ENCODE peak calls at places on chromosomes 6 and 20, in six cellular contexts. Y is K562, I is WTC11, W is HepG2, A is HCT116, U is H1. N is an unnamed sample.
A peak's percentile ranks its signal among the peaks of the same experiment; 100 is the strongest.

GRCh38 chr20:53940883-53941546 is 129.4 kb downstream of the BCAS1 start:
- DNase-seq in A (no peak), I (no peak), W (no peak), U (peak; percentile 28), Y (no peak), N (no peak)

GRCh38 chr6:142207265-142207877 is 60.3 kb downstream of the VTA1 start:
- DNase-seq in A (peak; percentile 26), Y (peak; percentile 50), W (peak; percentile 67), U (peak; percentile 63), I (peak; percentile 59), N (peak; percentile 72)

GRCh38 chr6:16413399-16413798 is 175.0 kb downstream of the GMPR start:
- DNase-seq in I (no peak), U (no peak), A (no peak), Y (no peak), W (no peak), N (no peak)

GRCh38 chr6:155103816-155104366 is 108.8 kb downstream of the TIAM2 start:
- DNase-seq in U (no peak), I (no peak), Y (no peak), A (no peak), W (no peak), N (no peak)

GRCh38 chr6:108002365-108003221 is 44.6 kb upstream of the SEC63 start:
- DNase-seq in A (no peak), U (no peak), Y (no peak), I (no peak), W (peak; percentile 98), N (peak; percentile 19)

GRCh38 chr6:127515234-127515793 is 3.8 kb downstream of the MTCL3 start:
- DNase-seq in U (peak; percentile 81), A (no peak), Y (no peak), I (peak; percentile 73), W (no peak), N (peak; percentile 66)

GRCh38 chr6:38554700-38555413 is 84.9 kb downstream of the BTBD9 start:
- DNase-seq in W (no peak), U (no peak), Y (no peak), A (no peak), I (no peak), N (no peak)

GRCh38 chr20:5714261-5715041 is 35.8 kb upstream of the SHLD1 start:
- DNase-seq in Y (peak; percentile 19), A (no peak), U (no peak), W (peak; percentile 100), I (no peak), N (no peak)

GRCh38 chr6:16481680-16482079 is 243.3 kb downstream of the GMPR start:
- DNase-seq in U (no peak), W (no peak), I (no peak), Y (no peak), A (no peak), N (no peak)

DNA sequence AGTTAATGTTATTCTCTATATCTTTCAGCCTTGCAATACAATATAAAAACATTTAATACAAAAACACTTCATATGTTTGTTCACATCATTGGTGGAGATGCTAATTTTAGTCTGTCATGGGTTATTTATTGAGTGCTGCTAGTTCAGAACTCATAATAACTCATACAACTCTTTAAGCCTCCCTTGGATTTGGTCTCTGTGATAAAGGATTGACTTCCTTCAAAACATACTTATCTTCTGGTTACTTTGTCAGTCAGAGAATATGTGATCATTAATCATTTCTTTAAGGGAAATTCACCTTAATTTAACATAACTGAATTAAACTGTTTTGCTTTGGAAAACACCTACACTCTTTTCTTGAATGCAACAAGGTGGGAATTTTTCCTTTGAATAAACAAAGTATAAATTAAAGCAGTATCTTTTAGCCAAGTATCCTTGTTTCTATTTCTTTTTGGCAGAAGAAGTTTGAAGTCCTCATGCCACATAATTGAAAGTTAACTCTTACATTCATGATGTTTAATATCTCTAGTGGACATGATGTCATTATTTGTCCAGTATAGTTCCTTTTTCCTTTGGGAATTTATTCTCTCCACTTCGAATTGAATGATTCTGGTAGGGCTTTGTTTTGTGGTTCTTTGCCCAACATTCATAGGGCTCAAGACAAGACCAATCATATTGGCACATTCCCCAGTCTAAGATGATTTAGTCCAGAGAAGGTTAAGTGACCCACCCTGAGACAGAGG is 133.2 kb upstream of the CENPW start:
- DNase-seq in Y (no peak), A (no peak), U (no peak), W (no peak), I (no peak), N (no peak)
- TF ChIP-seq SP1 in Y (no peak), A (no peak), U (no peak), W (no peak), I (no peak), N (no peak)

DNA sequence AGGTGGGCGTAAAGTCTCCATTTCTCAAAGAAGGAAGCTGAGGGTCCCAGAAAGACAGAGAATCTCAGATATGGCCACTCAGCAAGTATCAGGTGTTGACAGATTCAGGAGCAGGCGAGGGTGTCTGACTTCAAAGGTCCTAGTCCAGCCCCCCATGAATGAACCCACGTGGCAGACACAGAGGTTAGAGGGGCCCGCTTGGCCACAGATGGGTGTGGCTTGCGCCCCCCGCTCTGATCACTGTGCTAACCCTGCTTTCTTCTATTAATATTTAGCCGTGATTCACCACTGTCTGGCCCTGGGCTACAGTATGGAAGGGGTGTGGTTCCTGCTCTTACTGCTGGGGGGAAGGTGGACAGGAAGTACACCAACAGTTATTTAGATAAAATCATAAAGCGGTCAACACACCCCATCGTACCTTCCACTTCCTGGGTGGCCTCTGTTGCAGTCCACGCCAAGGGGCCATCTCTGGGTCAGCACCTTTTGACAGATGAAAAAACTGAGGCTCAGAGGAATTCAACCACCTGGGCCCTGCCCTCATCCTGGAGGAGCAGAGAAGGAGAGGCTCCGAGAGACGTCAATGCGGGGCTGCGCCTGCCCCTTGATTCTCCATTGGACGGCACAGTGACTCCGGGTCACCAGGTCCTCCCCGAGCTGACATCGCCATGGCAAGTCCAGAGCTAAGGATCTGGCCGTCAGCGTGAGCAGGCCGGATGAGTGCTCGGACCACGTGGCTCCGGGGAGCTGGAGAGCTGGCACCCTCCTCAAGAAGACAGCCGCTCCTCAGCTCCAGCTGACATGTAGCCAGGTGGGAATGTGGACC is 206.3 kb downstream of the PREX1 start:
- DNase-seq in I (no peak), A (no peak), Y (peak; percentile 34), U (no peak), W (no peak), N (no peak)
- TF ChIP-seq SP1 in I (no peak), A (no peak), Y (no peak), U (no peak), W (no peak), N (no peak)

DNA sequence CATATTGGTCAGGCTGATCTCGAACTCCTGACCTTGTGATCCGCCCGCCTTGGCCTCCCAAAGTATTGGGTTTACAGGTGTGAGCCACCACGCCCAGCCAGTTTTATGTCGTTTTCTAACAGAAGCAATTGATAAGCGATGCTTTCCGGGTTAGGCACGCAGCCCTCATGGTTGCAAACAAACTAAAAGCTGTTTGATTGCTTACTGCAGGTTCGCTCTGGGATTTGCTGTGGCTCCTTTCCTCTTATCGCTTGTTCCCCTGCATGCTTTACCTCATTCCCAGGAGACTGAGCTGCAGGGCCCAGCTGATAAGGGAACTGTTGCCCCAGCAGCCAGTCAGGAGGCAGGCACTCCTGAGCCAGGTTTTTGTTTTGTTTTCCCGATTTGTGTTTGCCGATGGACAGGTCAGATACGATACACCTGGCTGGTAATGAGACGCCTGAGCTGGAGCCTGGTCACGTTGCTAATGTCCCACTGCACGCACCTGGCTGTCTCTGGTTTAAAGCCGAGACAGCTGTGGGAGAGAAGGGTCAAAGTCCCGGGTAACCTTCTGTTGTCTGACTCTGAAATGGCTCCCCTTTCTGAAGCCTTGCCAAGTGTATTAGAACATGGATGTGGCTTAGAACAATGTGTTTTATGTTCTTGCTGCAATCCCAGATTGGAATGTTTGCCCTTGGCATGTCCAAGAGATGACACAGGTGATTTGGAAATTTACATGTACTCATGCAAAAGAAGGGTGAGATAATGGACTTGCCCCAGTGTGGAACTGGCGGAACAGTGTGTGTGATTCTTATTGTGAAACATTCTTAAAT is 19.9 kb downstream of the DSP start:
- DNase-seq in Y (peak; percentile 59), A (no peak), I (no peak), U (no peak), W (peak; percentile 100), N (no peak)
- TF ChIP-seq SP1 in Y (no peak), A (no peak), I (no peak), U (no peak), W (no peak), N (no peak)

DNA sequence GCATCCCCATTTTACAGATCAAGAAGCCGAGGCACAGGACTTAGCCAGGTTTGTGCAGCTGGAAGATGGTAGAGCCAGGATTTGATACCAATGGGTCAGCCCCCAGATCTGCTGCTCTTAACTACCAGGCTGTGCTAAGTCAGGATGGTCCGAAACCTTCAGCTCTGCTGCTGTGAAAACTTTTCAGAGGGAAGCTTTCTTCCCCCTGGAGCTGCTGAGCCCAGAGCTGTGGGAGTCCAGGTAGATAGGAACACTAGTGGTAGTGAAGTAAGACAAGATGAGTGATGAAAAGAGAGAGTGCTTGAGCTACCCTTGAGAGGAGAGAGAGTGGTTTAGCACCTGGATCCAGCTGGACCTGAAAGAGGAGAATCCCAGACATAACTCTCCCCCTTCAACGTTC is 230.8 kb downstream of the CDH4 start:
- DNase-seq in I (no peak), A (no peak), U (no peak), W (no peak), Y (no peak), N (no peak)
- TF ChIP-seq SP1 in I (no peak), A (no peak), U (no peak), W (no peak), Y (no peak), N (no peak)

GRCh38 chr6:28383235-28384142 is 16.1 kb downstream of the ZSCAN12 start:
- DNase-seq in Y (peak; percentile 70), U (peak; percentile 94), I (peak; percentile 94), A (peak; percentile 82), W (peak; percentile 93), N (no peak)
- TF ChIP-seq SP1 in Y (peak; percentile 72), U (peak; percentile 71), I (peak; percentile 29), A (peak; percentile 34), W (no peak), N (no peak)

GRCh38 chr6:150541587-150541986 is 58.1 kb upstream of the PLEKHG1 start:
- DNase-seq in I (no peak), U (no peak), Y (no peak), W (peak; percentile 9), A (no peak), N (no peak)
- TF ChIP-seq SP1 in I (no peak), U (no peak), Y (no peak), W (no peak), A (no peak), N (no peak)

GRCh38 chr6:105300090-105300489 is 102.8 kb downstream of the PREP start:
- DNase-seq in W (no peak), I (no peak), A (no peak), Y (no peak), U (no peak), N (no peak)

GRCh38 chr6:105302617-105303128 is 100.2 kb downstream of the PREP start:
- DNase-seq in W (no peak), A (no peak), Y (no peak), U (no peak), I (peak; percentile 30), N (no peak)

GRCh38 chr6:105301756-105302616 is 100.9 kb downstream of the PREP start:
- DNase-seq in A (no peak), U (no peak), Y (no peak), W (no peak), I (no peak), N (no peak)

GRCh38 chr6:105304366-105304765 is 98.5 kb downstream of the PREP start:
- DNase-seq in W (no peak), I (no peak), Y (no peak), U (no peak), A (no peak), N (no peak)

GRCh38 chr6:105301072-105301503 is 101.8 kb downstream of the PREP start:
- DNase-seq in W (no peak), A (no peak), U (no peak), I (no peak), Y (no peak), N (no peak)
- TF ChIP-seq SP1 in W (no peak), A (no peak), U (no peak), I (no peak), Y (no peak), N (no peak)

GRCh38 chr20:31674895-31675827 is 37.4 kb downstream of the COX4I2 start:
- DNase-seq in W (no peak), U (no peak), A (no peak), Y (peak; percentile 76), I (no peak), N (no peak)
- TF ChIP-seq SP1 in W (no peak), U (no peak), A (no peak), Y (no peak), I (no peak), N (no peak)